ENCODE peak calls at places on chromosomes 5 and 9, in eight cellular contexts. I, Q, U, G, N, D, S and H are unnamed samples.

GRCh38 chr5:67427745-67428298 is 231.2 kb upstream of the CD180 start:
- DNase-seq in I (no peak), Q (no peak), U (no peak), G (no peak), N (no peak), D (no peak), S (no peak), H (no peak)

GRCh38 chr5:154395407-154396106 is 50.2 kb upstream of the SAP30L start:
- DNase-seq in I (no peak), Q (no peak), U (no peak), G (no peak), N (peak), D (no peak), S (peak), H (peak)

GRCh38 chr9:36987891-36988290 is 46.2 kb downstream of the PAX5 start:
- DNase-seq in I (no peak), Q (no peak), U (no peak), G (no peak), N (no peak), D (no peak), S (peak), H (peak)

GRCh38 chr5:135979510-135979909 is 24.7 kb upstream of the LECT2 start:
- DNase-seq in I (no peak), Q (no peak), U (no peak), G (no peak), N (no peak), D (no peak), S (no peak), H (no peak)

GRCh38 chr5:10540036-10540544 is 23.8 kb upstream of the ANKRD33B start:
- DNase-seq in I (no peak), Q (no peak), U (no peak), G (no peak), N (no peak), D (no peak), S (no peak), H (no peak)

GRCh38 chr5:170104710-170105109 is 987 bp upstream of the FOXI1 start:
- DNase-seq in I (no peak), Q (no peak), U (no peak), G (no peak), N (no peak), D (no peak), S (no peak), H (no peak)

GRCh38 chr5:42886612-42887011 is 74.9 kb upstream of the SELENOP start:
- DNase-seq in I (no peak), Q (no peak), U (no peak), G (no peak), N (no peak), D (no peak), S (no peak), H (no peak)

GRCh38 chr5:89988998-89989690 is 420.4 kb downstream of the CETN3 start:
- DNase-seq in I (no peak), Q (no peak), U (no peak), G (no peak), N (no peak), D (no peak), S (no peak), H (no peak)

GRCh38 chr9:38240051-38240450 is 152.5 kb upstream of the ALDH1B1 start:
- DNase-seq in I (peak), Q (no peak), U (no peak), G (no peak), N (no peak), D (no peak), S (no peak), H (no peak)

GRCh38 chr9:17742065-17742464 is 163.2 kb downstream of the SH3GL2 start:
- DNase-seq in I (no peak), Q (no peak), U (no peak), G (no peak), N (no peak), D (no peak), S (no peak), H (no peak)

GRCh38 chr9:15482146-15482545 is 28.6 kb downstream of the PSIP1 start:
- DNase-seq in I (no peak), Q (no peak), U (no peak), G (no peak), N (no peak), D (no peak), S (no peak), H (no peak)

GRCh38 chr9:101848485-101848919 is 110.1 kb upstream of the GRIN3A start:
- DNase-seq in I (no peak), Q (no peak), U (no peak), G (no peak), N (no peak), D (no peak), S (no peak), H (peak)

GRCh38 chr5:38601843-38602424 is 45.5 kb upstream of the LIFR start:
- DNase-seq in I (no peak), Q (no peak), U (no peak), G (no peak), N (no peak), D (no peak), S (peak), H (peak)

GRCh38 chr9:88077071-88077617 is 61.1 kb downstream of the SPATA31C2 start:
- DNase-seq in I (no peak), Q (no peak), U (no peak), G (no peak), N (no peak), D (no peak), S (no peak), H (no peak)

GRCh38 chr5:1724822-1725602 is 74.6 kb downstream of the MRPL36 start:
- DNase-seq in I (peak), Q (peak), U (no peak), G (no peak), N (no peak), D (no peak), S (peak), H (peak)

GRCh38 chr9:128203024-128203841 is at the start of gene DNM1:
- DNase-seq in I (no peak), Q (peak), U (no peak), G (peak), N (peak), D (peak), S (peak), H (peak)

GRCh38 chr5:74469234-74469972 is 171.1 kb downstream of the ENC1 start:
- DNase-seq in I (no peak), Q (no peak), U (no peak), G (no peak), N (no peak), D (no peak), S (no peak), H (no peak)

GRCh38 chr5:72066658-72067057 is 40.6 kb upstream of the MAP1B start:
- DNase-seq in I (no peak), Q (no peak), U (no peak), G (no peak), N (no peak), D (no peak), S (peak), H (peak)

GRCh38 chr9:131039129-131039954 is 30.4 kb downstream of the LAMC3 start:
- DNase-seq in I (no peak), Q (no peak), U (no peak), G (no peak), N (no peak), D (no peak), S (no peak), H (no peak)

GRCh38 chr9:125296843-125297372 is 35.3 kb downstream of the GAPVD1 start:
- DNase-seq in I (no peak), Q (no peak), U (no peak), G (no peak), N (peak), D (no peak), S (no peak), H (no peak)

GRCh38 chr5:120934003-120934402 is 469.9 kb downstream of the PRR16 start:
- DNase-seq in I (no peak), Q (no peak), U (no peak), G (no peak), N (no peak), D (no peak), S (no peak), H (no peak)

GRCh38 chr5:96348536-96348935 is 84.5 kb downstream of the PCSK1 start:
- DNase-seq in I (no peak), Q (no peak), U (no peak), G (no peak), N (no peak), D (no peak), S (no peak), H (no peak)

GRCh38 chr9:71518045-71518888 is 250.0 kb downstream of the CEMIP2 start:
- DNase-seq in I (no peak), Q (no peak), U (no peak), G (no peak), N (no peak), D (no peak), S (no peak), H (no peak)

GRCh38 chr5:150082889-150083288 is 3.5 kb downstream of the CSF1R start:
- DNase-seq in I (peak), Q (no peak), U (no peak), G (no peak), N (no peak), D (no peak), S (no peak), H (no peak)

GRCh38 chr5:113235884-113236283 is 198.9 kb downstream of the TSSK1B start:
- DNase-seq in I (no peak), Q (no peak), U (no peak), G (no peak), N (no peak), D (no peak), S (peak), H (no peak)

GRCh38 chr9:18605763-18606162 is 131.8 kb downstream of the ADAMTSL1 start:
- DNase-seq in I (no peak), Q (no peak), U (no peak), G (no peak), N (no peak), D (no peak), S (no peak), H (no peak)

GRCh38 chr5:32814620-32815019 is 103.5 kb downstream of the NPR3 start:
- DNase-seq in I (no peak), Q (no peak), U (no peak), G (no peak), N (no peak), D (no peak), S (peak), H (no peak)

GRCh38 chr5:14487896-14488570 is 93.6 kb upstream of the OTULINL start:
- DNase-seq in I (no peak), Q (no peak), U (no peak), G (no peak), N (no peak), D (no peak), S (no peak), H (no peak)

GRCh38 chr9:18493361-18494015 is 19.5 kb downstream of the ADAMTSL1 start:
- DNase-seq in I (no peak), Q (no peak), U (no peak), G (no peak), N (no peak), D (no peak), S (peak), H (no peak)

GRCh38 chr5:179732918-179733763 is 519 bp downstream of the MAML1 start:
- DNase-seq in I (peak), Q (peak), U (no peak), G (peak), N (peak), D (peak), S (peak), H (peak)

GRCh38 chr5:129857124-129857523 is 47.1 kb upstream of the CHSY3 start:
- DNase-seq in I (no peak), Q (no peak), U (no peak), G (no peak), N (no peak), D (no peak), S (no peak), H (no peak)

GRCh38 chr5:157046041-157046440 is 12.9 kb downstream of the HAVCR1 start:
- DNase-seq in I (no peak), Q (no peak), U (no peak), G (no peak), N (no peak), D (no peak), S (no peak), H (no peak)

GRCh38 chr9:122370869-122371467 is at the start of gene PTGS1:
- DNase-seq in I (peak), Q (peak), U (no peak), G (no peak), N (peak), D (no peak), S (peak), H (peak)

GRCh38 chr5:1511651-1512540 is 11.9 kb downstream of the LPCAT1 start:
- DNase-seq in I (peak), Q (peak), U (no peak), G (no peak), N (peak), D (no peak), S (peak), H (peak)